ENCODE peak calls at places on chromosomes 12 and 14, in five cellular contexts. K is stimulated activated CD4-positive, alpha-beta T cell treated with anti-CD3 and anti-CD28 coated beads, Interleukin-2, amount 100 ng/mL, for 48 hours; Y is AML-193; V is transverse colon; E is effector memory CD4-positive, alpha-beta T cell. J is an unnamed sample.

GRCh38 chr12:101891462-101891971 is 14.1 kb downstream of the DRAM1 start:
- DNase-seq in Y (peak; percentile 89), K (no peak), V (peak; percentile 64), E (no peak), J (no peak)

GRCh38 chr14:103194256-103195045 is 71.2 kb downstream of the TNFAIP2 start:
- DNase-seq in E (no peak), K (no peak), Y (peak; percentile 35), V (no peak), J (no peak)

GRCh38 chr12:15220451-15220850 is 766 bp downstream of the RERG start:
- DNase-seq in K (no peak), Y (no peak), E (no peak), V (no peak), J (no peak)

GRCh38 chr12:130523863-130524614 is 186.4 kb downstream of the PIWIL1 start:
- DNase-seq in V (no peak), Y (no peak), K (no peak), E (no peak), J (no peak)

GRCh38 chr14:103803661-103804060 is 43.7 kb downstream of the PPP1R13B start:
- DNase-seq in K (no peak), Y (no peak), V (no peak), E (no peak), J (no peak)

GRCh38 chr12:18696971-18697602 is 40.7 kb downstream of the PLCZ1 start:
- DNase-seq in K (no peak), E (no peak), Y (no peak), V (no peak), J (no peak)

GRCh38 chr12:115710104-115710564 is 567.4 kb downstream of the MED13L start:
- DNase-seq in K (no peak), E (no peak), V (peak; percentile 7), Y (no peak), J (no peak)

GRCh38 chr12:78931466-78931990 is 67.0 kb downstream of the SYT1 start:
- DNase-seq in E (no peak), K (no peak), V (no peak), Y (no peak), J (no peak)

GRCh38 chr12:3698218-3698974 is 54.5 kb downstream of the CRACR2A start:
- DNase-seq in K (no peak), E (no peak), V (no peak), Y (no peak), J (no peak)

J was measured in amygdala.